ENCODE peak calls at places on chromosomes 7 and 10, in five cellular contexts. N is tibial nerve, F is ovary, V is transverse colon, S is SK-N-SH. K is an unnamed sample.
A peak's percentile ranks its signal among the peaks of the same experiment; 100 is the strongest.

GRCh38 chr7:47461161-47461560 is 120.8 kb downstream of the TNS3 start:
- DNase-seq in N (no peak), F (no peak), V (no peak), S (no peak), K (no peak)

GRCh38 chr10:131930586-131931330 is 29.9 kb downstream of the PPP2R2D start:
- DNase-seq in N (no peak), F (no peak), V (no peak), S (no peak), K (no peak)

GRCh38 chr10:121611431-121612159 is 13.4 kb upstream of the FGFR2 start:
- DNase-seq in N (no peak), F (no peak), V (no peak), S (peak; percentile 41), K (no peak)

GRCh38 chr7:47392241-47392759 is 189.6 kb downstream of the TNS3 start:
- DNase-seq in N (no peak), F (peak; percentile 94), V (no peak), S (no peak), K (no peak)

GRCh38 chr10:63760708-63761047 is 239.5 kb downstream of the REEP3 start:
- DNase-seq in N (no peak), F (no peak), V (no peak), S (no peak), K (no peak)

GRCh38 chr7:18356195-18356645 is 139.3 kb upstream of the HDAC9 start:
- DNase-seq in N (no peak), F (no peak), V (no peak), S (peak; percentile 34), K (peak; percentile 28)

GRCh38 chr7:19815546-19815945 is 42.1 kb upstream of the TMEM196 start:
- DNase-seq in N (no peak), F (no peak), V (no peak), S (no peak), K (no peak)

GRCh38 chr7:28028471-28028870 is 152.1 kb downstream of the JAZF1 start:
- DNase-seq in N (no peak), F (no peak), V (no peak), S (no peak), K (no peak)

GRCh38 chr10:52918714-52919316 is 146.2 kb upstream of the MBL2 start:
- DNase-seq in N (no peak), F (no peak), V (no peak), S (no peak), K (no peak)

GRCh38 chr10:124701435-124701834 is 42.7 kb downstream of the FAM53B start:
- DNase-seq in N (peak; percentile 84), F (peak; percentile 99), V (peak; percentile 69), S (no peak), K (no peak)

GRCh38 chr7:38222481-38223096 is 44.5 kb downstream of the STARD3NL start:
- DNase-seq in N (no peak), F (no peak), V (no peak), S (peak; percentile 50), K (peak; percentile 48)
- H3K27ac ChIP-seq in N (no peak overlapping the region), F (no peak overlapping the region), V (peak overlapping the region; percentile 25), S (no peak overlapping the region), K (no peak overlapping the region)

GRCh38 chr10:102775201-102775972 is 31.6 kb downstream of the WBP1L start:
- DNase-seq in N (peak; percentile 68), F (peak; percentile 76), V (peak; percentile 21), S (no peak), K (no peak)

GRCh38 chr10:102778781-102779180 is 35.0 kb downstream of the WBP1L start:
- DNase-seq in N (no peak), F (no peak), V (no peak), S (no peak), K (no peak)

GRCh38 chr10:102777696-102778530 is 34.2 kb downstream of the WBP1L start:
- DNase-seq in N (no peak), F (no peak), V (no peak), S (no peak), K (no peak)

GRCh38 chr10:102775973-102776669 is 32.4 kb downstream of the WBP1L start:
- DNase-seq in N (peak; percentile 68), F (peak; percentile 88), V (peak; percentile 59), S (peak; percentile 66), K (no peak)

DNA sequence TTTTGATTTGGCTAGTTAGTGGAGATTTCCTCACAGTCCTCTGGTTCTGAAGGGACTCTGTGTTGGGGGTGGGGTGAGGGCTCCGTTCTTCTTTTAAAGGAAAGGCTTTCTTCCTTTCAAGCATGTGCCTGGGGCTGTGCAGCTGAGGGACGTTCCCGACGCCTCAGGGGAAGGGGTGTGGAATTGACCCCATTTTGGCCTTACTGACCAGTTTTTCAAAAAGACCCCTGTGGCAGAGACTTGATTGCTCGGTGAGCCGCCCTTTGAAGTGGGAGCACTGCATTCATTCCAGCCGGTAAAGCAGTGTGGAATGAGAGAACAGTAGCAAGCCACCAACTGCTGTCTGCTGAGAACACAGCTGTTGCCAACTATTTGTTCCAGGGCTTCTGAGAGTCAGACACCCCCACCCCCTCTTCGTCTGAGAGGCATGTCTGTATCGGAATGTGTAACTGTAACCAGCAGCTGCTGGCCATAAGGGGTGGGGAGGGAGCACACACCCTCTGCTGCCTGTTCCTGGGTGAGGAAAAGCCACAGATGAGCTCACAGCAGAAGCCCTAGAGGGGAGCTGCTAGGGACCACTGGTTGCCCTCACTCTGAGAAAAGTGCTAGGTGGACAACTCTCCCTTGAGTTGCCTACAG is 33.1 kb downstream of the WBP1L start:
- DNase-seq in N (peak; percentile 57), F (peak; percentile 86), V (peak; percentile 71), S (peak; percentile 47), K (no peak)
- TF ChIP-seq EP300 in N (peak; percentile 46), F (peak; percentile 74), V (peak; percentile 68), S (peak; percentile 67), K (no peak)

GRCh38 chr7:40470111-40470736 is 335.4 kb downstream of the SUGCT start:
- DNase-seq in N (no peak), F (no peak), V (no peak), S (no peak), K (no peak)
- H3K27ac ChIP-seq in N (no peak overlapping the region), F (no peak overlapping the region), V (peak overlapping the region; percentile 1), S (peak overlapping the region; percentile 98), K (no peak overlapping the region)

GRCh38 chr7:72751378-72751777 is 76.6 kb downstream of the TYW1B start:
- DNase-seq in N (no peak), F (no peak), V (no peak), S (no peak), K (no peak)
- TF ChIP-seq EP300 in N (no peak), F (no peak), V (no peak), S (no peak), K (no peak)

DNA sequence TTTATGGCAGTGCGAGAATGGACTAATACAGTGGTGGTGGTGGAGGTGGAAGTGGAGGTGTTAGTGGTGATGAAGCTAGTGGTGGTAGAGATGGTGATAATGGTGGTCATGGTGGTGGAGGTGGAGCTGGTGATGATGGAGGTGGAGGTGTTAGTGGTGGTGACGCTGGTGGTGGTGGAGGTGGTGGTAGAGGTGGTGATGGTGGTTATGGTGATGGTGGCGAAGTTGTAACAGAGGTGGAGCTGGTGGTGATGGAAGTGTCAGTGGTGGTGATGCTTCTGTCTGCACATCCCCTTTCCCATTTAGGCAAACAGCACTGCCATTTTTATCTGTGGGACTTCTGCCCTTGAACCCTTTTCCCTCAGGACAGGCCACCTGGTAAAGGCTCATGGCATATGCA is 7.4 kb upstream of the PTPRN2 start:
- DNase-seq in N (no peak), F (no peak), V (no peak), S (no peak), K (no peak)
- H3K27ac ChIP-seq in N (no peak overlapping the region), F (no peak overlapping the region), V (no peak overlapping the region), S (no peak overlapping the region), K (no peak overlapping the region)

GRCh38 chr10:114664127-114664526 is 6.1 kb upstream of the ABLIM1 start:
- DNase-seq in N (no peak), F (no peak), V (no peak), S (no peak), K (no peak)

GRCh38 chr10:114665873-114666272 is 7.8 kb upstream of the ABLIM1 start:
- DNase-seq in N (no peak), F (no peak), V (no peak), S (no peak), K (no peak)

GRCh38 chr10:114665406-114665805 is 7.3 kb upstream of the ABLIM1 start:
- DNase-seq in N (no peak), F (no peak), V (no peak), S (no peak), K (no peak)

GRCh38 chr10:114662651-114663217 is 4.7 kb upstream of the ABLIM1 start:
- DNase-seq in N (no peak), F (no peak), V (no peak), S (no peak), K (no peak)

GRCh38 chr10:114663631-114664030 is 5.6 kb upstream of the ABLIM1 start:
- DNase-seq in N (no peak), F (no peak), V (no peak), S (no peak), K (no peak)
- TF ChIP-seq EP300 in N (no peak), F (no peak), V (no peak), S (no peak), K (no peak)

GRCh38 chr7:134777908-134778580 is 1.4 kb upstream of the CALD1 start:
- DNase-seq in N (no peak), F (no peak), V (no peak), S (no peak), K (no peak)
- H3K27ac ChIP-seq in N (peak overlapping the region; percentile 29), F (peak overlapping the region; percentile 82), V (peak overlapping the region; percentile 86), S (peak overlapping the region; percentile 87), K (peak overlapping the region; percentile 80)

GRCh38 chr10:82496114-82496513 is 621.1 kb downstream of the NRG3 start:
- DNase-seq in N (no peak), F (no peak), V (no peak), S (no peak), K (no peak)

GRCh38 chr10:82492647-82493046 is 617.7 kb downstream of the NRG3 start:
- DNase-seq in N (no peak), F (no peak), V (no peak), S (no peak), K (no peak)

GRCh38 chr10:82497451-82497850 is 622.5 kb downstream of the NRG3 start:
- DNase-seq in N (no peak), F (no peak), V (no peak), S (no peak), K (no peak)
- TF ChIP-seq EP300 in N (no peak), F (no peak), V (no peak), S (no peak), K (no peak)

DNA sequence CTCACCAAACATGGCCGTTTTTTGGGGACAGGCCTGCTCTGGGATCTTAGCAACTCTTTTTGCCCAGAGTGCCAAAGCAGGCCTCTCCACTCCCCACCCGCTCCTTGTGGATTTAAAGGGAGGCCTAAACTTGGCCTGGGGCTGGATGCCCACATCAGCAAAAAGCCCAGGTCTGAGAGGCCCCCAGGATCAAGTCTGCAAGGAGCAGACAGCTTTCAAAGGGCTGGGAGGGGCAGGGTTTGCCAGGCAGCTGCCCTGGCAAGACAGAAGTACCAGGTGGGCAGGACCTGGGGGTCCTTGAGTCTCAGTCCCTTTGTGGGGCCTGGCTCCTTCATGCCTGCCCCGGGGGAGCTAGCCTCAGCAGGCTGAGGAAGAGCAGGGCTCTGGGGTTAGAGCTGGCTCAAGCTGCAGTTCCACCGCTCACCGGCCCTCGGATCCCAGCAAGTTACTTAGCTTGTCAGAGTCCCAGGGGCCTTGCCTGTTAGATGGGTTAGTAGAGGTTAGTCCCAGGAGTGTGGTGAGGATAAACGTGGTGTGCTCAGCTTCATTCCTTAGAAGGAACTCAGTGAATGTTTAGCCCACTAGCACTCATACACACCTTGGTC is 56.2 kb downstream of the ARHGAP22 start:
- DNase-seq in N (no peak), F (no peak), V (no peak), S (no peak), K (no peak)
- H3K27ac ChIP-seq in N (no peak overlapping the region), F (no peak overlapping the region), V (no peak overlapping the region), S (no peak overlapping the region), K (no peak overlapping the region)